ENCODE peak calls at places on chromosomes 7 and 10, in six cellular contexts. B is heart left ventricle, I is progenitor cell of endocrine pancreas, R is GM20000, D is colonic mucosa, H is coronary artery. N is an unnamed sample.

GRCh38 chr7:47581821-47582747 is at the start of gene TNS3:
- DNase-seq in B (peak), I (peak), R (peak), D (no peak), H (peak), N (no peak)

GRCh38 chr7:50739744-50740455 is 42.8 kb downstream of the GRB10 start:
- DNase-seq in B (no peak), I (no peak), R (no peak), D (no peak), H (no peak), N (no peak)

GRCh38 chr7:5237286-5237685 is 45.5 kb upstream of the SLC29A4 start:
- DNase-seq in B (peak), I (no peak), R (no peak), D (peak), H (no peak), N (no peak)

GRCh38 chr10:93431361-93431760 is 50.8 kb downstream of the MYOF start:
- DNase-seq in B (no peak), I (no peak), R (no peak), D (no peak), H (no peak), N (no peak)

GRCh38 chr7:37312608-37313007 is 136.1 kb downstream of the ELMO1 start:
- DNase-seq in B (no peak), I (no peak), R (no peak), D (no peak), H (no peak), N (no peak)

GRCh38 chr7:127591591-127591990 is 1.9 kb upstream of the FSCN3 start:
- DNase-seq in B (no peak), I (no peak), R (no peak), D (no peak), H (no peak), N (no peak)

GRCh38 chr7:71384094-71384493 is 252.2 kb downstream of the GALNT17 start:
- DNase-seq in B (no peak), I (no peak), R (no peak), D (no peak), H (no peak), N (no peak)

GRCh38 chr10:73054286-73054685 is 42.4 kb downstream of the P4HA1 start:
- DNase-seq in B (no peak), I (no peak), R (peak), D (no peak), H (no peak), N (peak)

GRCh38 chr10:125523347-125523746 is 159.6 kb downstream of the TEX36 start:
- DNase-seq in B (no peak), I (no peak), R (no peak), D (no peak), H (no peak), N (no peak)

GRCh38 chr10:117352724-117353123 is 22.5 kb downstream of the PDZD8 start:
- DNase-seq in B (no peak), I (no peak), R (no peak), D (no peak), H (no peak), N (no peak)

GRCh38 chr7:134368851-134369533 is 52.3 kb upstream of the SLC35B4 start:
- DNase-seq in B (no peak), I (no peak), R (no peak), D (peak), H (no peak), N (no peak)

GRCh38 chr7:131753620-131754222 is 197.3 kb upstream of the PODXL start:
- DNase-seq in B (no peak), I (peak), R (no peak), D (no peak), H (peak), N (no peak)

DNA sequence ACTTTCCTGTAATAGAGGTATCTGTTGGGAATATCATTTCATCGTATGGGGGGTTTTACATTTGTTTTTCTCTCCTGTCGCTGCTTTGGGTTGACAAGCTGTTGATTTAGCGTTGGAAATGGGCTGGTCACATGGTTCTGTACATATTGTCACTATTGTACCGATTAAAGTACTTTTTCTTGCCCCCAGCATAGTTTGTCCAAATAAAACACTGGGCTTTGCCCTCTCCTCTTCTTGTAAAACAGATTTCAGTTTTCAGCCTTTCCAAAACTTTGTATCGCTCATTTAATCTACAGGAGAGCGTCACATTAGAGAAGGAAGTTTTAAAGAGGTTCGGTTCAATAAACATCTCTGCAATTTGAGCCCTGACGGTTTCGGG is 4.0 kb downstream of the BMI1 start:
- DNase-seq in B (no peak), I (no peak), R (peak), D (no peak), H (no peak), N (no peak)
- TF ChIP-seq CTCF in B (no peak), I (no peak), R (no peak), D (no peak), H (no peak), N (no peak)

GRCh38 chr7:95478139-95479037 is 7.4 kb upstream of the ASB4 start:
- DNase-seq in B (no peak), I (no peak), R (no peak), D (peak), H (no peak), N (no peak)
- TF ChIP-seq CTCF in B (no peak), I (peak), R (no peak), D (peak), H (peak), N (peak)

DNA sequence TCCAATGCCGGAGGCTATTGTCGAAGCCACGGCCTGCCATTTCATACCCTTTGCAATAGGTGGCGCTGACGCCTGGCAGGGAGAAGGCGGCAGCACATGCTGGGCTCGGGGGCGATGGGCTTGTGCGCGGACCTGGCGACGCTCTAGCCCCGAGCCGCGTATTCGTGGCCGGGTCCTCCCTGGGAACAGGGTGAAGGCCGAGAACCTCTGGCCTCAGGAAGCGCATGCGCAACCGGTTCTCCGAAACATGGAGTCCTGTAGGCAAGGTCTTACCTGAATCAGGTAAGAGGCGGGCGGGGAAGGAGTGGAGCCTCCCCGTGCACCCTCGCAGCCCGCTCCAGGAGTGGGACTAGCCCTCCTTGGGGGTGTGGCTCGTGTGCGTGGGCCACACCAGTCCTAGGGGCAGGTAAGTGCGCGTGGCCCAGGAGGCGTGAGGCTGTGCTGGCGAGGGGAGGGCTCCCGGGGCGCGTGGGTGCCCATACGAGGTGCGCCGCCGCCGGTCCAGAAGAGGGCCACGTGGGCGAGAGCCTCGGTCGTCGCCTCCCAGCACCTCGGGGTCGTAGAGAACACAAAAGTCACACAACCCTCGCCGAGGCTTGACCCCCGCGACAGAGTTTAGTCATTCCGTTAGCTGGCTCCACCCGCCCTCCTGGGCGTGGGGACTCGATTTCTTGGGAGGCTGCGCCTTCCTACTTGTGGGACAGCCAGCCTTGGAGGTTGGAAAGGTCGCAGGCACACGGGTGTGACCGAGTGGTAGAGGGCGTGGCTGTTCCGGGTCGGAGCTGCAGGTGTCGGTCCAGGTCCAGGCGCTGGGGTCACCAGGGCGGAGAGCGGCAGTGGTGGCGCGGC is 5.5 kb upstream of the MEST start:
- DNase-seq in B (peak), I (peak), R (peak), D (peak), H (no peak), N (peak)
- TF ChIP-seq CTCF in B (peak), I (peak), R (peak), D (peak), H (peak), N (peak)

GRCh38 chr10:89476676-89477075 is 58.7 kb downstream of the SLC16A12 start:
- DNase-seq in B (no peak), I (no peak), R (no peak), D (no peak), H (no peak), N (no peak)
- TF ChIP-seq CTCF in B (no peak), I (no peak), R (no peak), D (no peak), H (no peak), N (no peak)

GRCh38 chr10:29408847-29409240 is 120.0 kb downstream of the LYZL1 start:
- DNase-seq in B (no peak), I (no peak), R (no peak), D (no peak), H (no peak), N (no peak)

GRCh38 chr10:29407280-29407858 is 118.5 kb downstream of the LYZL1 start:
- DNase-seq in B (no peak), I (no peak), R (no peak), D (no peak), H (no peak), N (no peak)

GRCh38 chr10:29411666-29412335 is 122.9 kb downstream of the LYZL1 start:
- DNase-seq in B (no peak), I (no peak), R (no peak), D (no peak), H (no peak), N (no peak)

GRCh38 chr10:29412452-29413004 is 123.7 kb downstream of the LYZL1 start:
- DNase-seq in B (no peak), I (no peak), R (peak), D (no peak), H (no peak), N (peak)

GRCh38 chr10:29409241-29410051 is 120.6 kb downstream of the LYZL1 start:
- DNase-seq in B (peak), I (no peak), R (peak), D (peak), H (peak), N (peak)
- TF ChIP-seq CTCF in B (no peak), I (no peak), R (no peak), D (no peak), H (no peak), N (peak)

GRCh38 chr7:77458786-77459185 is 42.6 kb upstream of the GSAP start:
- DNase-seq in B (no peak), I (no peak), R (no peak), D (no peak), H (no peak), N (no peak)
- TF ChIP-seq CTCF in B (no peak), I (no peak), R (no peak), D (no peak), H (no peak), N (no peak)

N was measured in GM13977.